ENCODE peak calls at places on chromosomes 4 and X, in nine cellular contexts. One of them, this sample, is unnamed.

GRCh38 chrX:84339507-84340364 is 151.7 kb upstream of the RPS6KA6 start:
- DNase-seq in endothelial cell of umbilical vein: peak
- DNase-seq in breast epithelium: no peak
- DNase-seq in stomach: no peak
- DNase-seq in Panc1: no peak
- DNase-seq in upper lobe of left lung: no peak
- DNase-seq in esophagus muscularis mucosa: no peak
- DNase-seq in HL-60: no peak
- DNase-seq in GM23338: peak
- DNase-seq in this sample: no peak

GRCh38 chrX:49221868-49222267 is 11.3 kb downstream of the CACNA1F start:
- DNase-seq in esophagus muscularis mucosa: no peak
- DNase-seq in endothelial cell of umbilical vein: no peak
- DNase-seq in upper lobe of left lung: no peak
- DNase-seq in HL-60: no peak
- DNase-seq in Panc1: no peak
- DNase-seq in breast epithelium: no peak
- DNase-seq in stomach: no peak
- DNase-seq in GM23338: no peak
- DNase-seq in this sample: no peak

GRCh38 chr4:89534356-89534755 is 226.8 kb upstream of the GPRIN3 start:
- DNase-seq in breast epithelium: no peak
- DNase-seq in HL-60: no peak
- DNase-seq in Panc1: no peak
- DNase-seq in upper lobe of left lung: no peak
- DNase-seq in stomach: no peak
- DNase-seq in GM23338: no peak
- DNase-seq in esophagus muscularis mucosa: no peak
- DNase-seq in endothelial cell of umbilical vein: peak
- DNase-seq in this sample: no peak

GRCh38 chr4:15479913-15480185 is 10.2 kb downstream of the CC2D2A start:
- DNase-seq in Panc1: no peak
- DNase-seq in HL-60: no peak
- DNase-seq in GM23338: no peak
- DNase-seq in esophagus muscularis mucosa: no peak
- DNase-seq in endothelial cell of umbilical vein: no peak
- DNase-seq in breast epithelium: no peak
- DNase-seq in stomach: no peak
- DNase-seq in upper lobe of left lung: no peak
- DNase-seq in this sample: no peak

GRCh38 chrX:112941209-112941788 is 100.7 kb upstream of the AMOT start:
- DNase-seq in endothelial cell of umbilical vein: no peak
- DNase-seq in upper lobe of left lung: no peak
- DNase-seq in GM23338: no peak
- DNase-seq in Panc1: peak
- DNase-seq in breast epithelium: no peak
- DNase-seq in esophagus muscularis mucosa: no peak
- DNase-seq in HL-60: no peak
- DNase-seq in stomach: no peak
- DNase-seq in this sample: peak

GRCh38 chrX:1453390-1453783 is 678 bp upstream of the ASMTL start:
- DNase-seq in Panc1: no peak
- DNase-seq in upper lobe of left lung: no peak
- DNase-seq in breast epithelium: no peak
- DNase-seq in esophagus muscularis mucosa: no peak
- DNase-seq in endothelial cell of umbilical vein: no peak
- DNase-seq in stomach: no peak
- DNase-seq in HL-60: no peak
- DNase-seq in GM23338: no peak
- DNase-seq in this sample: no peak

GRCh38 chr4:181796502-181796901 is 446.7 kb upstream of the TENM3 start:
- DNase-seq in esophagus muscularis mucosa: no peak
- DNase-seq in GM23338: no peak
- DNase-seq in Panc1: no peak
- DNase-seq in upper lobe of left lung: no peak
- DNase-seq in endothelial cell of umbilical vein: no peak
- DNase-seq in HL-60: no peak
- DNase-seq in breast epithelium: no peak
- DNase-seq in stomach: no peak
- DNase-seq in this sample: no peak

GRCh38 chrX:118571829-118572228 is 76.2 kb downstream of the DOCK11 start:
- DNase-seq in GM23338: no peak
- DNase-seq in Panc1: no peak
- DNase-seq in breast epithelium: no peak
- DNase-seq in stomach: no peak
- DNase-seq in esophagus muscularis mucosa: no peak
- DNase-seq in endothelial cell of umbilical vein: no peak
- DNase-seq in upper lobe of left lung: no peak
- DNase-seq in HL-60: no peak
- DNase-seq in this sample: no peak

GRCh38 chr4:74682567-74683359 is 111.6 kb downstream of the BTC start:
- DNase-seq in HL-60: no peak
- DNase-seq in esophagus muscularis mucosa: no peak
- DNase-seq in Panc1: no peak
- DNase-seq in GM23338: peak
- DNase-seq in upper lobe of left lung: no peak
- DNase-seq in stomach: peak
- DNase-seq in breast epithelium: no peak
- DNase-seq in endothelial cell of umbilical vein: peak
- DNase-seq in this sample: no peak

GRCh38 chrX:1378306-1378758 is 13.6 kb downstream of the SLC25A6 start:
- DNase-seq in GM23338: no peak
- DNase-seq in upper lobe of left lung: peak
- DNase-seq in Panc1: no peak
- DNase-seq in esophagus muscularis mucosa: no peak
- DNase-seq in stomach: no peak
- DNase-seq in breast epithelium: no peak
- DNase-seq in endothelial cell of umbilical vein: no peak
- DNase-seq in HL-60: no peak
- DNase-seq in this sample: no peak

GRCh38 chr4:100174985-100175383 is 15.3 kb downstream of the DDIT4L start:
- DNase-seq in endothelial cell of umbilical vein: no peak
- DNase-seq in Panc1: no peak
- DNase-seq in upper lobe of left lung: no peak
- DNase-seq in GM23338: peak
- DNase-seq in HL-60: no peak
- DNase-seq in stomach: no peak
- DNase-seq in breast epithelium: no peak
- DNase-seq in esophagus muscularis mucosa: no peak
- DNase-seq in this sample: no peak

GRCh38 chrX:22629105-22629725 is 356.5 kb downstream of the CBLL2 start:
- DNase-seq in esophagus muscularis mucosa: no peak
- DNase-seq in upper lobe of left lung: no peak
- DNase-seq in stomach: no peak
- DNase-seq in breast epithelium: no peak
- DNase-seq in HL-60: no peak
- DNase-seq in GM23338: no peak
- DNase-seq in Panc1: no peak
- DNase-seq in endothelial cell of umbilical vein: peak
- DNase-seq in this sample: no peak

GRCh38 chrX:39891781-39892180 is 206.0 kb downstream of the BCOR start:
- DNase-seq in HL-60: no peak
- DNase-seq in endothelial cell of umbilical vein: no peak
- DNase-seq in breast epithelium: no peak
- DNase-seq in Panc1: no peak
- DNase-seq in stomach: no peak
- DNase-seq in GM23338: no peak
- DNase-seq in esophagus muscularis mucosa: no peak
- DNase-seq in upper lobe of left lung: no peak
- DNase-seq in this sample: no peak

GRCh38 chr4:168541608-168541953 is 44.7 kb downstream of the PALLD start:
- DNase-seq in stomach: no peak
- DNase-seq in GM23338: no peak
- DNase-seq in HL-60: peak
- DNase-seq in Panc1: no peak
- DNase-seq in breast epithelium: no peak
- DNase-seq in esophagus muscularis mucosa: no peak
- DNase-seq in endothelial cell of umbilical vein: no peak
- DNase-seq in upper lobe of left lung: no peak
- DNase-seq in this sample: no peak

GRCh38 chr4:80206541-80207171 is 9.4 kb downstream of the PRDM8 start:
- DNase-seq in endothelial cell of umbilical vein: peak
- DNase-seq in esophagus muscularis mucosa: no peak
- DNase-seq in Panc1: no peak
- DNase-seq in HL-60: no peak
- DNase-seq in GM23338: peak
- DNase-seq in stomach: no peak
- DNase-seq in breast epithelium: no peak
- DNase-seq in upper lobe of left lung: peak
- DNase-seq in this sample: no peak

GRCh38 chrX:68490644-68491043 is 8.2 kb upstream of the YIPF6 start:
- DNase-seq in Panc1: no peak
- DNase-seq in HL-60: no peak
- DNase-seq in esophagus muscularis mucosa: no peak
- DNase-seq in endothelial cell of umbilical vein: peak
- DNase-seq in breast epithelium: no peak
- DNase-seq in upper lobe of left lung: no peak
- DNase-seq in GM23338: peak
- DNase-seq in stomach: no peak
- DNase-seq in this sample: no peak

DNA sequence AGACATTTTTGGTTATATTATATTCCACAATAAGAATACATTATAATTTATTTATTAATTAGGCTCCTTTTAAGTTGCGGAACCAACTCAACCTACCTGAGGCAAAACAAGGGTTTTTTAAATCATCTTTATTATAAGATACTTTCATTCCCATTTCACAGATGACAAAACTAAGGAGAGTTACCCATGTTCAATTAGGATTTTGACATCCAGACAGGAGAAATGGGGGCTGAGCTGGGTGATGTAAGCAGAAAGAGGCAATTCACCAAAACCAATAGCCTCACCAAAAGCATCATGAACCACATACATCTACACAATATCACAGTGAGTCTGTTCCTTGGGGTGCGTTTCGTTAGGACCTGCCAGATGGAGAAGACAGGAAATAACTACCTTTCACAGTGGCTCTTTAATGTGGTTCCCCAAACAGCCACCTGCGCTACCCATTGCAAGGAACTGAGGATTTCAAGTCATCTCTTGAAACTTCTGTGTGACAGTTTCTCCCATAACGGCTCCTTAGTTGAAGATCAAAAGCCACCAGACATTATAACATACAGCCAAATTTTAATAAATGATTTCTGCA is 190.5 kb upstream of the LEF1 start:
- DNase-seq in Panc1: no peak
- DNase-seq in stomach: no peak
- DNase-seq in esophagus muscularis mucosa: peak
- DNase-seq in upper lobe of left lung: no peak
- DNase-seq in endothelial cell of umbilical vein: no peak
- DNase-seq in breast epithelium: no peak
- DNase-seq in GM23338: no peak
- DNase-seq in HL-60: no peak
- DNase-seq in this sample: no peak
- H3K4me3 ChIP-seq in Panc1: no peak
- H3K4me3 ChIP-seq in stomach: no peak
- H3K4me3 ChIP-seq in esophagus muscularis mucosa: no peak
- H3K4me3 ChIP-seq in upper lobe of left lung: no peak
- H3K4me3 ChIP-seq in endothelial cell of umbilical vein: no peak
- H3K4me3 ChIP-seq in breast epithelium: no peak
- H3K4me3 ChIP-seq in GM23338: no peak
- H3K4me3 ChIP-seq in HL-60: no peak
- H3K4me3 ChIP-seq in this sample: no peak

GRCh38 chrX:75074475-75074874 is 81.6 kb downstream of the ABCB7 start:
- DNase-seq in GM23338: no peak
- DNase-seq in breast epithelium: no peak
- DNase-seq in stomach: no peak
- DNase-seq in upper lobe of left lung: no peak
- DNase-seq in HL-60: no peak
- DNase-seq in endothelial cell of umbilical vein: no peak
- DNase-seq in Panc1: no peak
- DNase-seq in esophagus muscularis mucosa: no peak
- DNase-seq in this sample: no peak

GRCh38 chrX:75071334-75071733 is 84.7 kb downstream of the ABCB7 start:
- DNase-seq in upper lobe of left lung: no peak
- DNase-seq in GM23338: no peak
- DNase-seq in Panc1: no peak
- DNase-seq in breast epithelium: no peak
- DNase-seq in esophagus muscularis mucosa: no peak
- DNase-seq in stomach: no peak
- DNase-seq in endothelial cell of umbilical vein: no peak
- DNase-seq in HL-60: no peak
- DNase-seq in this sample: no peak

DNA sequence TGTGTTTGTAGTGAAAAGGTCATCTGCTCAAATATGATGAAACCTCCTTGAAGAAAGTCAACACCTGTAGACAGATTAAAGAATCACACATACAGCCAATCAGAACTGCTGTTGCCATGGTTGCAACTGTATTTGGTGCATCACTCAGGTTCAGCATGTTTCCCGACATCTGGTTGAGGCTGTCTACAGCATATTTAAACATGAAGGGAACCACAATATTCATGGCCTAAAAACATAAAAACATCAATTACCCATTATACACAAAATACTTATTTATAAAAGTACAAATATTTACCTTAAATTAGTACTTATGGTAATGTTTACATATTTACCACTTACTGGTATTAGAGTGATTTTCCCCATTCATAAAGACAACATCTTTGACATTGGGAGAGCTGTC is 79.7 kb downstream of the ABCB7 start:
- DNase-seq in GM23338: no peak
- DNase-seq in Panc1: no peak
- DNase-seq in upper lobe of left lung: no peak
- DNase-seq in HL-60: no peak
- DNase-seq in breast epithelium: no peak
- DNase-seq in endothelial cell of umbilical vein: no peak
- DNase-seq in stomach: no peak
- DNase-seq in esophagus muscularis mucosa: no peak
- DNase-seq in this sample: no peak
- TF ChIP-seq POLR2AphosphoS5 in GM23338: no peak
- TF ChIP-seq POLR2AphosphoS5 in Panc1: no peak
- TF ChIP-seq POLR2AphosphoS5 in upper lobe of left lung: no peak
- TF ChIP-seq POLR2AphosphoS5 in HL-60: no peak
- TF ChIP-seq POLR2AphosphoS5 in breast epithelium: no peak
- TF ChIP-seq POLR2AphosphoS5 in endothelial cell of umbilical vein: no peak
- TF ChIP-seq POLR2AphosphoS5 in stomach: no peak
- TF ChIP-seq POLR2AphosphoS5 in esophagus muscularis mucosa: no peak
- TF ChIP-seq POLR2AphosphoS5 in this sample: no peak

DNA sequence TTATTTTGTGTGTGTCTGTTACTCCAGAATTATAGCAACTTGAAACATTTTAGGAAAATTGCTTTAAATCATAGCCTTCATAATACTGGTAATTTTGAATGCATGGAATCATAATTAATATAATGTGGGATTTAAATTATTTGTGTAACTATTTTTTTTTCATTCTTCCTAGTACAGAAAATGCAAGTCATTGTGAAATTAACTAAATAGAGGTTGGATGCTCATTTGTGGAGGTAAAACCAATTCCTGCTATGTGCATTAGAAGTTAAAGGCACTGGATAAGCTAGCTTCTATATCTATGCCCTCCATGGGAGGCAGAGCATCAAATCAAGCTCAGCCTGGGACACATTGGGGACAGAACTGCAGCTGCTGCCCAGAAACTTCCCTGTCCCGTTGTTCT is 1048.5 kb upstream of the PABPC4L start:
- DNase-seq in GM23338: no peak
- DNase-seq in esophagus muscularis mucosa: no peak
- DNase-seq in stomach: no peak
- DNase-seq in Panc1: no peak
- DNase-seq in breast epithelium: no peak
- DNase-seq in upper lobe of left lung: no peak
- DNase-seq in HL-60: no peak
- DNase-seq in endothelial cell of umbilical vein: no peak
- DNase-seq in this sample: no peak
- TF ChIP-seq CTCF in GM23338: no peak
- TF ChIP-seq CTCF in esophagus muscularis mucosa: no peak
- TF ChIP-seq CTCF in stomach: no peak
- TF ChIP-seq CTCF in Panc1: no peak
- TF ChIP-seq CTCF in breast epithelium: no peak
- TF ChIP-seq CTCF in upper lobe of left lung: no peak
- TF ChIP-seq CTCF in HL-60: no peak
- TF ChIP-seq CTCF in endothelial cell of umbilical vein: no peak
- TF ChIP-seq CTCF in this sample: no peak

GRCh38 chr4:151541438-151542071 is 132.6 kb downstream of the FHIP1A start:
- DNase-seq in stomach: no peak
- DNase-seq in esophagus muscularis mucosa: no peak
- DNase-seq in GM23338: no peak
- DNase-seq in breast epithelium: no peak
- DNase-seq in endothelial cell of umbilical vein: peak
- DNase-seq in HL-60: no peak
- DNase-seq in upper lobe of left lung: no peak
- DNase-seq in Panc1: peak
- DNase-seq in this sample: no peak
- H3K4me3 ChIP-seq in stomach: no peak
- H3K4me3 ChIP-seq in esophagus muscularis mucosa: no peak
- H3K4me3 ChIP-seq in GM23338: no peak
- H3K4me3 ChIP-seq in breast epithelium: no peak
- H3K4me3 ChIP-seq in endothelial cell of umbilical vein: no peak
- H3K4me3 ChIP-seq in HL-60: no peak
- H3K4me3 ChIP-seq in upper lobe of left lung: no peak
- H3K4me3 ChIP-seq in Panc1: no peak
- H3K4me3 ChIP-seq in this sample: no peak